ENCODE peak calls at places on chromosomes 4 and X, in six cellular contexts. D is MV-4-11, M is NCI-H774, V is MCF 10A, H is SW480, I is ecto neural progenitor cell. P is an unnamed sample.

GRCh38 chr4:110620352-110621327 is 2.2 kb downstream of the PITX2 start:
- DNase-seq in D (peak; percentile 7), M (no peak), V (no peak), H (no peak), I (peak; percentile 90), P (peak; percentile 93)

GRCh38 chrX:151754042-151754419 is 19.5 kb downstream of the CNGA2 start:
- DNase-seq in V (peak; percentile 88), D (peak; percentile 1), I (no peak), M (peak; percentile 13), H (peak; percentile 64), P (peak; percentile 90)

GRCh38 chrX:19382500-19383145 is 38.9 kb downstream of the PDHA1 start:
- DNase-seq in I (peak; percentile 66), V (peak; percentile 66), D (peak; percentile 46), M (no peak), H (peak; percentile 31), P (peak; percentile 82)

GRCh38 chr4:6188687-6189305 is 11.6 kb downstream of the JAKMIP1 start:
- DNase-seq in D (no peak), H (no peak), M (no peak), V (no peak), I (no peak), P (peak; percentile 84)

GRCh38 chrX:142804085-142804484 is 221.6 kb upstream of the SPANXN4 start:
- DNase-seq in V (peak; percentile 6), D (no peak), M (no peak), I (no peak), H (no peak), P (peak; percentile 57)

GRCh38 chr4:4838602-4839470 is 20.6 kb upstream of the MSX1 start:
- DNase-seq in D (no peak), M (no peak), V (peak; percentile 9), H (peak; percentile 28), I (no peak), P (peak; percentile 54)

GRCh38 chr4:168335621-168336020 is 17.1 kb upstream of the DDX60 start:
- DNase-seq in D (no peak), H (no peak), I (no peak), V (no peak), M (no peak), P (no peak)

GRCh38 chrX:31499120-31499519 is 427.3 kb upstream of the FTHL17 start:
- DNase-seq in D (no peak), I (no peak), H (no peak), M (no peak), V (peak; percentile 30), P (no peak)

GRCh38 chr4:79552311-79552710 is 144.3 kb upstream of the GK2 start:
- DNase-seq in M (no peak), V (no peak), I (no peak), H (no peak), D (no peak), P (no peak)

GRCh38 chrX:50514811-50515210 is 44.2 kb upstream of the DGKK start:
- DNase-seq in M (no peak), D (no peak), H (no peak), I (no peak), V (no peak), P (no peak)

GRCh38 chrX:144335402-144335801 is 451.5 kb downstream of the UBE2NL start:
- DNase-seq in I (no peak), H (no peak), V (peak; percentile 25), M (no peak), D (no peak), P (no peak)

GRCh38 chrX:101452051-101452450 is 33.2 kb upstream of the ARMCX4 start:
- DNase-seq in V (no peak), D (peak; percentile 77), M (no peak), H (no peak), I (no peak), P (no peak)

GRCh38 chrX:108167211-108167872 is 75.8 kb downstream of the ATG4A start:
- DNase-seq in M (no peak), V (peak; percentile 65), H (no peak), D (no peak), I (no peak), P (peak; percentile 22)

GRCh38 chr4:124945422-124945821 is 232.9 kb upstream of the ANKRD50 start:
- DNase-seq in H (no peak), M (no peak), I (no peak), V (no peak), D (no peak), P (no peak)